ENCODE peak calls at places on chromosomes 2 and 18, in seven cellular contexts. N, K, F, E, C, S and H are unnamed samples. For H3K4me1 and H3K27me3, the result is how much of the 10 kb centered on the place peaks cover.

GRCh38 chr2:11144724-11145079 is 10.6 kb upstream of the SLC66A3 start:
- DNase-seq in N (no peak), C (no peak), S (no peak), F (no peak), K (no peak), E (no peak), H (no peak)

GRCh38 chr2:29065479-29065847 is 8.9 kb downstream of the PCARE start:
- DNase-seq in N (no peak), E (no peak), K (no peak), C (no peak), S (no peak), F (no peak), H (no peak)

GRCh38 chr2:157190151-157190550 is 67.4 kb upstream of the GALNT5 start:
- DNase-seq in C (no peak), N (no peak), K (no peak), F (no peak), E (no peak), S (no peak), H (no peak)

GRCh38 chr2:54760310-54760709 is 36.8 kb downstream of the EML6 start:
- DNase-seq in F (peak), C (no peak), N (no peak), K (no peak), E (no peak), S (no peak), H (no peak)

GRCh38 chr18:48735070-48735676 is 196.3 kb downstream of the CTIF start:
- DNase-seq in S (no peak), K (no peak), N (no peak), E (no peak), C (peak), F (no peak), H (no peak)

GRCh38 chr18:7721532-7721931 is 154.4 kb downstream of the PTPRM start:
- DNase-seq in E (no peak), S (no peak), C (no peak), F (no peak), N (no peak), K (no peak), H (no peak)

GRCh38 chr2:10448646-10449480 is 736 bp upstream of the ODC1 start:
- DNase-seq in K (peak), N (peak), C (peak), S (peak), F (peak), E (peak), H (peak)

GRCh38 chr2:75238670-75239330 is 39.5 kb upstream of the TACR1 start:
- DNase-seq in F (no peak), K (no peak), C (no peak), N (no peak), E (no peak), S (no peak), H (no peak)

GRCh38 chr2:74821177-74822124 is 12.5 kb upstream of the HK2 start:
- DNase-seq in S (no peak), C (no peak), N (no peak), F (no peak), K (no peak), E (no peak), H (no peak)

GRCh38 chr2:20352230-20353216 is 1.9 kb upstream of the PUM2 start:
- DNase-seq in S (no peak), C (no peak), F (peak), N (no peak), K (no peak), E (no peak), H (no peak)
- H3K27ac ChIP-seq in S (peak), C (no peak), F (no peak), N (no peak), K (peak), E (no peak), H (no peak)

GRCh38 chr2:98731709-98732349 is 897 bp upstream of the MGAT4A start:
- DNase-seq in F (no peak), E (no peak), S (no peak), C (no peak), K (no peak), N (peak), H (no peak)

GRCh38 chr2:98730053-98730850 is 680 bp downstream of the MGAT4A start:
- DNase-seq in C (no peak), N (peak), K (peak), S (peak), F (no peak), E (peak), H (no peak)

GRCh38 chr2:98730851-98731708 is at the start of gene MGAT4A:
- DNase-seq in S (peak), C (peak), E (peak), F (peak), K (peak), N (peak), H (no peak)

GRCh38 chr2:98734157-98734556 is 3.2 kb upstream of the MGAT4A start:
- DNase-seq in C (no peak), K (no peak), E (no peak), F (no peak), N (no peak), S (no peak), H (no peak)

GRCh38 chr2:98732430-98733051 is 1.6 kb upstream of the MGAT4A start:
- DNase-seq in E (no peak), N (no peak), F (no peak), K (no peak), C (no peak), S (no peak), H (no peak)
- H3K4me1 ChIP-seq in E (under half), N (under half), F (under half), K (under half), C (under half), S (under half), H (under half)

GRCh38 chr2:219812672-219813071 is 185.2 kb downstream of the SLC4A3 start:
- DNase-seq in E (no peak), C (no peak), F (no peak), N (no peak), K (no peak), S (no peak), H (no peak)
- H3K27me3 ChIP-seq in E (under half), C (under half), F (under half), N (under half), K (under half), S (under half), H (under half)

GRCh38 chr2:207155516-207155915 is 10.2 kb downstream of the KLF7 start:
- DNase-seq in F (no peak), S (no peak), C (no peak), K (no peak), E (no peak), N (no peak), H (no peak)
- H3K27ac ChIP-seq in F (no peak), S (peak), C (no peak), K (no peak), E (peak), N (no peak), H (no peak)

DNA sequence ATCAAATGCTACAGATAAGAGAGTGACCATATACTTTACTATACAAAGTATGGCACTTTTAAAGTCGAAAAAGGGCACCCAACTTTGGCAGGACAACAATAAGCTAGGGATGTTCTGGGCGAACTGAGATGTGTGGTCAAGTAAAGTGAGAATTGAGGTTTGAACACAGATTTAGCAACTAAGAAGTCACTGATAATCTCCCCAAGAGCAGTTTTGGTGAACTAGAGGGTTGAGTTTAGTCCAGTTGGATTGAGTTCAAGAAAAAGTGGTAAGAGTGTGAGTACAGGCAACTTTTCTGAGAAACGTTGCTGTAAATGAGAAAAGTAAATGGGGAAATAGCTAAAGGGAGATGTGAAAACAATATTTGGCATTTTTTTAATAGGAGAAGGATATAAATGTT is 65.5 kb upstream of the TGFA start:
- DNase-seq in N (no peak), F (no peak), S (no peak), C (no peak), K (no peak), E (no peak), H (no peak)
- H3K4me1 ChIP-seq in N (under half), F (under half), S (under half), C (under half), K (under half), E (under half), H (under half)

GRCh38 chr2:88310787-88311186 is 140.6 kb downstream of the THNSL2 start:
- DNase-seq in E (no peak), S (no peak), C (no peak), K (no peak), F (no peak), N (no peak), H (no peak)
- H3K27me3 ChIP-seq in E (under half), S (under half), C (under half), K (under half), F (under half), N (under half), H (under half)

GRCh38 chr2:1593371-1594205 is 150.7 kb downstream of the PXDN start:
- DNase-seq in K (no peak), S (no peak), N (no peak), C (no peak), F (no peak), E (no peak), H (no peak)

GRCh38 chr2:1590611-1591460 is 153.5 kb downstream of the PXDN start:
- DNase-seq in F (no peak), C (no peak), K (no peak), S (no peak), E (no peak), N (no peak), H (no peak)

GRCh38 chr2:1591978-1592907 is 152.1 kb downstream of the PXDN start:
- DNase-seq in S (no peak), K (no peak), N (peak), C (peak), F (no peak), E (peak), H (peak)

GRCh38 chr2:1588994-1589611 is 155.2 kb downstream of the PXDN start:
- DNase-seq in K (no peak), N (no peak), E (no peak), S (no peak), F (no peak), C (no peak), H (no peak)

GRCh38 chr2:1591461-1591770 is 152.9 kb downstream of the PXDN start:
- DNase-seq in E (no peak), S (no peak), C (no peak), F (no peak), K (no peak), N (no peak), H (no peak)
- H3K27ac ChIP-seq in E (peak), S (no peak), C (no peak), F (no peak), K (no peak), N (no peak), H (no peak)

GRCh38 chr2:40329739-40330047 is 122.2 kb downstream of the SLC8A1 start:
- DNase-seq in S (no peak), E (peak), K (no peak), F (no peak), C (no peak), N (no peak), H (no peak)
- H3K4me1 ChIP-seq in S (under half), E (under half), K (under half), F (under half), C (under half), N (under half), H (under half)

GRCh38 chr2:226673314-226673723 is 126.3 kb downstream of the IRS1 start:
- DNase-seq in E (peak), F (no peak), N (no peak), K (no peak), C (no peak), S (no peak), H (no peak)
- H3K27me3 ChIP-seq in E (under half), F (under half), N (under half), K (under half), C (under half), S (under half), H (under half)

DNA sequence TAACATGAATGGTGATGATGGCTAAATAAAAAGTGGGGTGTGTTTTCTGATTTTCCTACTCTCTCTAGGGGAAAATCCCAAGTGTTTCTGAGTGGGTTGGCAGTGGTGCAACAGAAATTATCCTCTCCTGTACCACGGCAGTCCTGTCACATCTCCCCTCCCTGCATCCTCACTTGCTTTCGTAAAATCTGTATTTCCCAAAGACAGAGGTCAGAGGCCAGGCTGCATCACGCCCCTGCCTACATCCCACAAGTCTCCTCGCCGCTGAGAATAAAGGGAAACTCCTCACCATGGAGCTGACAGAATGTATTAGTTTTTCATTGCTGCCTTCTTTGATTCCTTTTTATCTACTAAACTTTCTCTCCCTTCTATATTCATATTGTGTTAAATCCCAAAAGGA is 13.1 kb downstream of the FBLN7 start:
- DNase-seq in N (no peak), C (no peak), S (no peak), E (no peak), K (no peak), F (no peak), H (no peak)
- H3K27ac ChIP-seq in N (no peak), C (no peak), S (no peak), E (peak), K (no peak), F (no peak), H (no peak)